ENCODE peak calls at places on chromosome 7, in nine cellular contexts. C is NB4, V is epithelial cell of esophagus, P is ovary, Q is heart right ventricle, Z is GM23338, E is cardiac muscle cell, L is gastrocnemius medialis, R is keratinocyte. G is an unnamed sample.

GRCh38 chr7:5633161-5634106 is 148.0 kb downstream of the RNF216 start:
- DNase-seq in C (no peak), V (no peak), P (no peak), Q (no peak), Z (peak), E (no peak), L (no peak), R (no peak), G (no peak)

GRCh38 chr7:39583539-39583938 is 17.3 kb downstream of the YAE1 start:
- DNase-seq in C (no peak), V (no peak), P (no peak), Q (no peak), Z (no peak), E (no peak), L (no peak), R (no peak), G (no peak)

GRCh38 chr7:150428671-150429451 is 21.6 kb upstream of the GIMAP8 start:
- DNase-seq in C (peak), V (peak), P (no peak), Q (no peak), Z (peak), E (peak), L (no peak), R (no peak), G (peak)

GRCh38 chr7:41010418-41010817 is 692.5 kb downstream of the INHBA start:
- DNase-seq in C (peak), V (peak), P (no peak), Q (peak), Z (no peak), E (peak), L (peak), R (no peak), G (peak)

GRCh38 chr7:155002411-155003214 is at the start of gene PAXIP1:
- DNase-seq in C (peak), V (peak), P (no peak), Q (peak), Z (peak), E (no peak), L (no peak), R (no peak), G (no peak)

GRCh38 chr7:1309290-1309689 is 76.6 kb downstream of the UNCX start:
- DNase-seq in C (no peak), V (no peak), P (no peak), Q (no peak), Z (no peak), E (no peak), L (no peak), R (no peak), G (no peak)

GRCh38 chr7:133268355-133268754 is 15.5 kb downstream of the EXOC4 start:
- DNase-seq in C (no peak), V (no peak), P (no peak), Q (no peak), Z (no peak), E (no peak), L (no peak), R (no peak), G (no peak)

GRCh38 chr7:100563809-100564400 is 9.8 kb downstream of the SAP25 start:
- DNase-seq in C (peak), V (peak), P (peak), Q (peak), Z (peak), E (peak), L (no peak), R (no peak), G (peak)

GRCh38 chr7:77428777-77429231 is 12.7 kb upstream of the GSAP start:
- DNase-seq in C (no peak), V (no peak), P (no peak), Q (no peak), Z (peak), E (peak), L (no peak), R (no peak), G (no peak)

GRCh38 chr7:103934508-103934907 is 55.0 kb downstream of the RELN start:
- DNase-seq in C (no peak), V (no peak), P (no peak), Q (no peak), Z (peak), E (no peak), L (no peak), R (no peak), G (no peak)

GRCh38 chr7:141915565-141915964 is 634 bp upstream of the OR9A4 start:
- DNase-seq in C (peak), V (peak), P (no peak), Q (no peak), Z (peak), E (no peak), L (no peak), R (peak), G (peak)

GRCh38 chr7:44977304-44977858 is 1.4 kb downstream of the MYO1G start:
- DNase-seq in C (peak), V (peak), P (no peak), Q (no peak), Z (no peak), E (no peak), L (no peak), R (no peak), G (peak)

DNA sequence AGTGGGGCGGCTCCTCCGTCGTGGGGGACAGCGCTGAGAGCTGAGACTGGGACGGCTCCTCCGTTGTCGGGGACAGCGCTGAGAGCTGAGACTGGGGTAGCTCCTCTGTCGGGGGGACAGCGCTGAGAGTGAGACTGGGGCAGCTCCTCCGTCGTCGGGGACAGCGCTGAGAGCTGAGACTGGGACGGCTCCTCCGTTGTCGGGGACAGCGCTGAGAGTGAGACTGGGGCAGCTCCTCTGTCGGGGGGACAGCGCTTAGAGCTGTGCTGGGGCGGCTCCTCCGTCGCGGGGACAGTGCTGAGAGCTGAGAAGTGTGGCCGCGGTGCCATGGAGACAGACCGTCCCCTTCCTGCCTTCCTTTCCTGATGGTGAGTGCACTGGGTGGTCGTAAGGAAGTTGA is 136.4 kb downstream of the DYNC2I1 start:
- DNase-seq in C (no peak), V (no peak), P (no peak), Q (no peak), Z (peak), E (no peak), L (no peak), R (no peak), G (no peak)
- TF ChIP-seq CTCF in C (no peak), V (no peak), P (no peak), Q (no peak), Z (no peak), E (no peak), L (no peak), R (no peak), G (no peak)

DNA sequence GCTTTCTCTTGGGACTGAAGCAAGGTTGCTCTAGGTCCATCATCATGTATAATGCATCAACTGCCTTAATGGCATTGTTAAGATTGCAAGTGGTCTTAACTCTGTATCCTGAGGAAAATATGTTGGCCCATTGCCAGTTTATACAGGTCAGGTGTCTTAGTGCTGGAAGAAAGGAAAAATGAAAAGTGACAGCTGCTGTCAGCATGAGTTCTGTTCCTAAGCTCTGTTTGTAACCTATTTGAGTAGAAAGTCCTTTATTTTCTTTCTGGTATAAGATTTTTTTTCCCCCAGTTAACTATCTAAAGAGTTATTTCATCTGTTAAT is 127.2 kb downstream of the SRI start:
- DNase-seq in C (no peak), V (no peak), P (no peak), Q (no peak), Z (no peak), E (no peak), L (no peak), R (no peak), G (no peak)
- H3K4me3 ChIP-seq in C (no peak), V (no peak), P (no peak), Q (no peak), Z (no peak), E (no peak), L (no peak), R (no peak), G (no peak)

GRCh38 chr7:23467731-23468720 is 2.3 kb downstream of the IGF2BP3 start:
- DNase-seq in C (peak), V (peak), P (no peak), Q (no peak), Z (peak), E (peak), L (no peak), R (no peak), G (no peak)

GRCh38 chr7:23468721-23469149 is 1.6 kb downstream of the IGF2BP3 start:
- DNase-seq in C (no peak), V (no peak), P (peak), Q (no peak), Z (peak), E (no peak), L (no peak), R (no peak), G (no peak)

GRCh38 chr7:23469961-23470250 is 385 bp downstream of the IGF2BP3 start:
- DNase-seq in C (no peak), V (no peak), P (no peak), Q (no peak), Z (no peak), E (no peak), L (no peak), R (no peak), G (no peak)

GRCh38 chr7:23470290-23471089 is at the start of gene IGF2BP3:
- DNase-seq in C (peak), V (peak), P (no peak), Q (no peak), Z (peak), E (peak), L (no peak), R (peak), G (peak)

GRCh38 chr7:23469150-23469960 is 936 bp downstream of the IGF2BP3 start:
- DNase-seq in C (peak), V (peak), P (no peak), Q (no peak), Z (no peak), E (peak), L (no peak), R (no peak), G (no peak)
- TF ChIP-seq CTCF in C (no peak), V (no peak), P (no peak), Q (no peak), Z (no peak), E (no peak), L (no peak), R (no peak), G (no peak)

GRCh38 chr7:157586426-157586955 is 249.7 kb downstream of the DNAJB6 start:
- DNase-seq in C (no peak), V (no peak), P (no peak), Q (no peak), Z (no peak), E (no peak), L (no peak), R (no peak), G (no peak)

GRCh38 chr7:157588271-157588589 is 251.4 kb downstream of the DNAJB6 start:
- DNase-seq in C (no peak), V (no peak), P (no peak), Q (no peak), Z (no peak), E (no peak), L (no peak), R (no peak), G (no peak)

GRCh38 chr7:157587051-157587450 is 250.2 kb downstream of the DNAJB6 start:
- DNase-seq in C (no peak), V (no peak), P (no peak), Q (no peak), Z (no peak), E (no peak), L (no peak), R (no peak), G (no peak)

GRCh38 chr7:157589680-157590079 is 252.9 kb downstream of the DNAJB6 start:
- DNase-seq in C (no peak), V (no peak), P (peak), Q (no peak), Z (no peak), E (no peak), L (no peak), R (no peak), G (no peak)

GRCh38 chr7:157587487-157588270 is 250.9 kb downstream of the DNAJB6 start:
- DNase-seq in C (no peak), V (no peak), P (no peak), Q (no peak), Z (no peak), E (no peak), L (no peak), R (no peak), G (no peak)
- H3K4me3 ChIP-seq in C (no peak), V (no peak), P (no peak), Q (no peak), Z (no peak), E (no peak), L (no peak), R (no peak), G (no peak)

G was measured in bronchial epithelial cell.